ENCODE peak calls at places on chromosomes 13 and 19, in nine cellular contexts. One of them, this sample, is unnamed.

GRCh38 chr13:31807090-31807541 is 67.8 kb downstream of the RXFP2 start:
- DNase-seq in tibial nerve: no peak
- DNase-seq in ovary: no peak
- DNase-seq in endothelial cell of umbilical vein: no peak
- DNase-seq in stomach: no peak
- DNase-seq in upper lobe of left lung: no peak
- DNase-seq in Peyer's patch: no peak
- DNase-seq in H1: no peak
- DNase-seq in vagina: no peak
- DNase-seq in this sample: no peak

GRCh38 chr13:53242015-53242414 is 213.4 kb downstream of the OLFM4 start:
- DNase-seq in tibial nerve: no peak
- DNase-seq in ovary: no peak
- DNase-seq in endothelial cell of umbilical vein: no peak
- DNase-seq in stomach: no peak
- DNase-seq in upper lobe of left lung: no peak
- DNase-seq in Peyer's patch: no peak
- DNase-seq in H1: no peak
- DNase-seq in vagina: no peak
- DNase-seq in this sample: no peak

GRCh38 chr13:29805994-29806748 is 44.2 kb downstream of the UBL3 start:
- DNase-seq in tibial nerve: no peak
- DNase-seq in ovary: no peak
- DNase-seq in endothelial cell of umbilical vein: no peak
- DNase-seq in stomach: no peak
- DNase-seq in upper lobe of left lung: no peak
- DNase-seq in Peyer's patch: no peak
- DNase-seq in H1: no peak
- DNase-seq in vagina: no peak
- DNase-seq in this sample: no peak

GRCh38 chr19:10270616-10271394 is at the start of gene ICAM1:
- DNase-seq in tibial nerve: peak
- DNase-seq in ovary: peak
- DNase-seq in endothelial cell of umbilical vein: peak
- DNase-seq in stomach: peak
- DNase-seq in upper lobe of left lung: peak
- DNase-seq in Peyer's patch: peak
- DNase-seq in H1: peak
- DNase-seq in vagina: no peak
- DNase-seq in this sample: peak

GRCh38 chr19:44905437-44906160 is at the start of gene APOE:
- DNase-seq in tibial nerve: no peak
- DNase-seq in ovary: no peak
- DNase-seq in endothelial cell of umbilical vein: no peak
- DNase-seq in stomach: no peak
- DNase-seq in upper lobe of left lung: no peak
- DNase-seq in Peyer's patch: no peak
- DNase-seq in H1: peak
- DNase-seq in vagina: no peak
- DNase-seq in this sample: no peak

GRCh38 chr13:99376924-99377323 is 69.7 kb upstream of the GPR183 start:
- DNase-seq in tibial nerve: no peak
- DNase-seq in ovary: no peak
- DNase-seq in endothelial cell of umbilical vein: no peak
- DNase-seq in stomach: no peak
- DNase-seq in upper lobe of left lung: no peak
- DNase-seq in Peyer's patch: no peak
- DNase-seq in H1: peak
- DNase-seq in vagina: no peak
- DNase-seq in this sample: no peak

GRCh38 chr19:56324425-56324824 is 9.8 kb upstream of the ZSCAN5A start:
- DNase-seq in tibial nerve: no peak
- DNase-seq in ovary: no peak
- DNase-seq in endothelial cell of umbilical vein: no peak
- DNase-seq in stomach: no peak
- DNase-seq in upper lobe of left lung: no peak
- DNase-seq in Peyer's patch: no peak
- DNase-seq in H1: no peak
- DNase-seq in vagina: no peak
- DNase-seq in this sample: no peak

GRCh38 chr13:98912846-98913245 is 65.0 kb downstream of the DOCK9 start:
- DNase-seq in tibial nerve: no peak
- DNase-seq in ovary: no peak
- DNase-seq in endothelial cell of umbilical vein: no peak
- DNase-seq in stomach: no peak
- DNase-seq in upper lobe of left lung: no peak
- DNase-seq in Peyer's patch: no peak
- DNase-seq in H1: no peak
- DNase-seq in vagina: no peak
- DNase-seq in this sample: no peak

GRCh38 chr13:30017880-30018279 is 167.5 kb upstream of the UBL3 start:
- DNase-seq in tibial nerve: no peak
- DNase-seq in ovary: no peak
- DNase-seq in endothelial cell of umbilical vein: no peak
- DNase-seq in stomach: no peak
- DNase-seq in upper lobe of left lung: no peak
- DNase-seq in Peyer's patch: no peak
- DNase-seq in H1: no peak
- DNase-seq in vagina: no peak
- DNase-seq in this sample: no peak

GRCh38 chr19:34904846-34905527 is 21.7 kb upstream of the ZNF30 start:
- DNase-seq in tibial nerve: no peak
- DNase-seq in ovary: no peak
- DNase-seq in endothelial cell of umbilical vein: no peak
- DNase-seq in stomach: no peak
- DNase-seq in upper lobe of left lung: peak
- DNase-seq in Peyer's patch: no peak
- DNase-seq in H1: peak
- DNase-seq in vagina: no peak
- DNase-seq in this sample: no peak

GRCh38 chr19:52734893-52735661 is at the start of gene ZNF611:
- DNase-seq in tibial nerve: peak
- DNase-seq in ovary: peak
- DNase-seq in endothelial cell of umbilical vein: peak
- DNase-seq in stomach: peak
- DNase-seq in upper lobe of left lung: peak
- DNase-seq in Peyer's patch: peak
- DNase-seq in H1: peak
- DNase-seq in vagina: peak
- DNase-seq in this sample: peak
- TF ChIP-seq POLR2A in tibial nerve: peak
- TF ChIP-seq POLR2A in ovary: peak
- TF ChIP-seq POLR2A in endothelial cell of umbilical vein: peak
- TF ChIP-seq POLR2A in stomach: peak
- TF ChIP-seq POLR2A in upper lobe of left lung: peak
- TF ChIP-seq POLR2A in Peyer's patch: peak
- TF ChIP-seq POLR2A in H1: peak
- TF ChIP-seq POLR2A in vagina: no peak
- TF ChIP-seq POLR2A in this sample: peak

GRCh38 chr19:11346104-11346940 is at the start of the genes CCDC159 and TMEM205:
- DNase-seq in tibial nerve: peak
- DNase-seq in ovary: peak
- DNase-seq in endothelial cell of umbilical vein: peak
- DNase-seq in stomach: peak
- DNase-seq in upper lobe of left lung: peak
- DNase-seq in Peyer's patch: peak
- DNase-seq in H1: peak
- DNase-seq in vagina: no peak
- DNase-seq in this sample: peak

GRCh38 chr19:11347546-11347945 is 1.2 kb downstream of the CCDC159 start:
- DNase-seq in tibial nerve: no peak
- DNase-seq in ovary: no peak
- DNase-seq in endothelial cell of umbilical vein: no peak
- DNase-seq in stomach: no peak
- DNase-seq in upper lobe of left lung: no peak
- DNase-seq in Peyer's patch: no peak
- DNase-seq in H1: no peak
- DNase-seq in vagina: no peak
- DNase-seq in this sample: no peak

GRCh38 chr19:11342429-11342828 is 3.0 kb upstream of the RAB3D start:
- DNase-seq in tibial nerve: no peak
- DNase-seq in ovary: no peak
- DNase-seq in endothelial cell of umbilical vein: no peak
- DNase-seq in stomach: no peak
- DNase-seq in upper lobe of left lung: no peak
- DNase-seq in Peyer's patch: no peak
- DNase-seq in H1: no peak
- DNase-seq in vagina: no peak
- DNase-seq in this sample: no peak

GRCh38 chr19:11349171-11349570 is 2.9 kb downstream of the CCDC159 start:
- DNase-seq in tibial nerve: no peak
- DNase-seq in ovary: no peak
- DNase-seq in endothelial cell of umbilical vein: no peak
- DNase-seq in stomach: no peak
- DNase-seq in upper lobe of left lung: no peak
- DNase-seq in Peyer's patch: no peak
- DNase-seq in H1: no peak
- DNase-seq in vagina: no peak
- DNase-seq in this sample: no peak

GRCh38 chr19:11345122-11345752 is 831 bp downstream of the TMEM205 start:
- DNase-seq in tibial nerve: no peak
- DNase-seq in ovary: no peak
- DNase-seq in endothelial cell of umbilical vein: peak
- DNase-seq in stomach: no peak
- DNase-seq in upper lobe of left lung: no peak
- DNase-seq in Peyer's patch: no peak
- DNase-seq in H1: no peak
- DNase-seq in vagina: no peak
- DNase-seq in this sample: no peak
- H3K27ac ChIP-seq in tibial nerve: peak
- H3K27ac ChIP-seq in ovary: no peak
- H3K27ac ChIP-seq in endothelial cell of umbilical vein: no peak
- H3K27ac ChIP-seq in stomach: peak
- H3K27ac ChIP-seq in upper lobe of left lung: peak
- H3K27ac ChIP-seq in Peyer's patch: peak
- H3K27ac ChIP-seq in H1: no peak
- H3K27ac ChIP-seq in vagina: peak
- H3K27ac ChIP-seq in this sample: peak

GRCh38 chr13:49936943-49937273 is 768 bp upstream of the SPRYD7 start:
- DNase-seq in tibial nerve: no peak
- DNase-seq in ovary: no peak
- DNase-seq in endothelial cell of umbilical vein: no peak
- DNase-seq in stomach: no peak
- DNase-seq in upper lobe of left lung: peak
- DNase-seq in Peyer's patch: no peak
- DNase-seq in H1: no peak
- DNase-seq in vagina: no peak
- DNase-seq in this sample: no peak

GRCh38 chr13:49938921-49939320 is 2.8 kb upstream of the SPRYD7 start:
- DNase-seq in tibial nerve: no peak
- DNase-seq in ovary: peak
- DNase-seq in endothelial cell of umbilical vein: no peak
- DNase-seq in stomach: peak
- DNase-seq in upper lobe of left lung: no peak
- DNase-seq in Peyer's patch: peak
- DNase-seq in H1: no peak
- DNase-seq in vagina: no peak
- DNase-seq in this sample: no peak

GRCh38 chr13:49935171-49936084 is 712 bp downstream of the SPRYD7 start:
- DNase-seq in tibial nerve: peak
- DNase-seq in ovary: no peak
- DNase-seq in endothelial cell of umbilical vein: peak
- DNase-seq in stomach: peak
- DNase-seq in upper lobe of left lung: no peak
- DNase-seq in Peyer's patch: peak
- DNase-seq in H1: no peak
- DNase-seq in vagina: no peak
- DNase-seq in this sample: no peak

GRCh38 chr13:49938274-49938673 is 2.1 kb upstream of the SPRYD7 start:
- DNase-seq in tibial nerve: no peak
- DNase-seq in ovary: no peak
- DNase-seq in endothelial cell of umbilical vein: no peak
- DNase-seq in stomach: no peak
- DNase-seq in upper lobe of left lung: no peak
- DNase-seq in Peyer's patch: no peak
- DNase-seq in H1: no peak
- DNase-seq in vagina: no peak
- DNase-seq in this sample: no peak

DNA sequence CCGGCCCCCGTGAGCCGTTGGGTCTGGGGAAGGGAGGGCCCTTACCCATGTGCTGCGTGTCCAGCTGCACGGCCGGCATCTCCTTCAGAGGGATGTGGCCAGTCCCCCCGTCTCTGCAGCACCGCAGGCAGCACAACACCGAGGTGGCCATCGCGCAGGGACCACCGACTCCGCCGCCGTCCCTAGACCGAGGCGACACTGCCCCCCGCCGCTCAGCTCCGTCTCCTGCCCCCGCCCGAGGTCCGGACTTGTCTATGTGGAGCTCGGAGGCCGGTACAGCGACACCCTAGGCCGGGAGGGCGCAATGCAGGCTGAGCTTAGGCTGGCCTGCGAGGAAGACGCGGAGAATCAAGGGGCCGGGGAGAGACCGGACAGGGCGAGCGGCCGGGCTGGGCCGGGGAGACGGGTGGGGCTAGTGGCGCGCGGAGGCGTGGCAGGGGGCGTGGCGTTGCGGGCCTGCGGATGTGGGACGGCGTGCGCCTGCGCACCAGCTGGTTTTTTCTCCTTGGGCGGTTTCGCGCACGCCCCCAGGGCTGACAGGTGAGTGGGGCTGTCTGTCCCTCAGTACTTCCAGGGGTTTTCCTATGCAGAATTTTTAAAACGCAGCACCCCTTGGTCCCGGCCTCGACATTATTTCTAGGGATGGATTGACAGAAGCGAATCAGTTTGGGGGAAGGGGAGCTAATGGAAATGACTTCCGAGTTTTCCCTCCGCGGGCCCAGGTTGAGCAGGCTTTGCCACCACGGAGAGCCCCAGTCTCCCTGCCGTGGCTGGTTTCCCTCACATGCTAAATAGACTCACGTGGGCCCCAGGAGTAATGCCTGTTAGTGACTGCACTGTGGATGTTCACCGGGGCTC is at the start of gene SPRYD7:
- DNase-seq in tibial nerve: peak
- DNase-seq in ovary: peak
- DNase-seq in endothelial cell of umbilical vein: peak
- DNase-seq in stomach: peak
- DNase-seq in upper lobe of left lung: peak
- DNase-seq in Peyer's patch: peak
- DNase-seq in H1: peak
- DNase-seq in vagina: peak
- DNase-seq in this sample: peak
- TF ChIP-seq POLR2A in tibial nerve: peak
- TF ChIP-seq POLR2A in ovary: peak
- TF ChIP-seq POLR2A in endothelial cell of umbilical vein: peak
- TF ChIP-seq POLR2A in stomach: no peak
- TF ChIP-seq POLR2A in upper lobe of left lung: no peak
- TF ChIP-seq POLR2A in Peyer's patch: peak
- TF ChIP-seq POLR2A in H1: no peak
- TF ChIP-seq POLR2A in vagina: no peak
- TF ChIP-seq POLR2A in this sample: peak

DNA sequence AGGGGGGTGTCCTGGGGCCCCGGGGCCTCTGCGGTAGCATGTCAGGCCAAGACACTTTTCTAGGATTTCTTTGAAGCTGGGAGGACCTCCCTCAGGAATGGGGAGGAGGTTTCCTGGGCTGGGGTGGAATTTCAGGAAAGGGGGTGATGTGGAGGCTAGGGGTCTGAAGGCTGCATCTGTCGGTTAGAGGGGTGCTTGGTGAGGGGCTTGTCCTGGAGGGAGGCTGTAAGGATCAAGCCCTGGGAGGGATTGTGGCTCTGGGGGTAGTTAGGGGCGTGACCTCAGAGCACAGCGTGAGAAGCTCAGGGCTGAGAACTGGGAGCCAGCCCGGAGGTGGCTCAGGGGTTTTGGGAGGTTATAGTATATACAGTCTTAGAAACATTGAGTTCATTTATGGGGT is 1.6 kb downstream of the RRAS start:
- DNase-seq in tibial nerve: no peak
- DNase-seq in ovary: peak
- DNase-seq in endothelial cell of umbilical vein: peak
- DNase-seq in stomach: no peak
- DNase-seq in upper lobe of left lung: no peak
- DNase-seq in Peyer's patch: no peak
- DNase-seq in H1: no peak
- DNase-seq in vagina: no peak
- DNase-seq in this sample: no peak
- H3K27ac ChIP-seq in tibial nerve: peak
- H3K27ac ChIP-seq in ovary: peak
- H3K27ac ChIP-seq in endothelial cell of umbilical vein: peak
- H3K27ac ChIP-seq in stomach: peak
- H3K27ac ChIP-seq in upper lobe of left lung: peak
- H3K27ac ChIP-seq in Peyer's patch: peak
- H3K27ac ChIP-seq in H1: peak
- H3K27ac ChIP-seq in vagina: peak
- H3K27ac ChIP-seq in this sample: peak